ENCODE peak calls at places on chromosomes 12 and 14, in eight cellular contexts. S, V, B, L, K, U, Z and H are unnamed samples.

GRCh38 chr12:27530157-27530922 is 6.3 kb downstream of the PPFIBP1 start:
- DNase-seq in L (no peak), Z (no peak), V (no peak), S (no peak), B (no peak), K (no peak), U (no peak), H (no peak)

GRCh38 chr14:64723691-64724577 is 19.7 kb downstream of the PLEKHG3 start:
- DNase-seq in L (no peak), S (peak; percentile 29), V (no peak), B (no peak), Z (no peak), K (peak; percentile 65), U (no peak), H (no peak)

GRCh38 chr14:93857500-93857899 is 69.2 kb upstream of the PRIMA1 start:
- DNase-seq in Z (no peak), B (no peak), U (no peak), L (no peak), V (no peak), K (no peak), S (no peak), H (no peak)

GRCh38 chr12:3342051-3342450 is 149.0 kb upstream of the PRMT8 start:
- DNase-seq in V (peak; percentile 40), L (no peak), B (no peak), Z (peak; percentile 29), U (no peak), S (peak; percentile 39), K (no peak), H (no peak)

GRCh38 chr12:21818627-21819026 is 44.1 kb upstream of the KCNJ8 start:
- DNase-seq in L (no peak), K (no peak), Z (no peak), V (peak; percentile 84), U (no peak), B (no peak), S (no peak), H (no peak)

GRCh38 chr14:68089146-68089715 is 269.7 kb downstream of the RAD51B start:
- DNase-seq in L (no peak), S (no peak), B (no peak), V (peak; percentile 39), U (no peak), Z (no peak), K (no peak), H (no peak)

GRCh38 chr12:27585739-27586265 is 61.8 kb downstream of the PPFIBP1 start:
- DNase-seq in U (no peak), K (no peak), L (no peak), S (no peak), V (no peak), Z (no peak), B (no peak), H (no peak)

GRCh38 chr14:24196071-24197061 is 1.1 kb upstream of the TM9SF1 start:
- DNase-seq in B (no peak), Z (no peak), S (no peak), K (no peak), V (peak; percentile 20), U (no peak), L (no peak), H (peak; percentile 35)

GRCh38 chr12:55072093-55072492 is 52.3 kb downstream of the NEUROD4 start:
- DNase-seq in B (no peak), S (peak; percentile 75), V (peak; percentile 3), L (peak; percentile 81), U (no peak), Z (peak; percentile 61), K (peak; percentile 76), H (peak; percentile 70)

GRCh38 chr14:102241147-102241546 is 63.8 kb downstream of the MOK start:
- DNase-seq in U (no peak), Z (no peak), S (no peak), B (no peak), K (no peak), V (no peak), L (no peak), H (no peak)
- H3K27ac ChIP-seq in U (no peak overlapping the region), Z (no peak overlapping the region), S (no peak overlapping the region), B (no peak overlapping the region), K (no peak overlapping the region), V (no peak overlapping the region), L (no peak overlapping the region), H (no peak overlapping the region)

GRCh38 chr12:62654558-62655241 is 188.1 kb downstream of the MON2 start:
- DNase-seq in U (no peak), K (no peak), V (no peak), B (no peak), S (no peak), Z (no peak), L (no peak), H (no peak)

GRCh38 chr12:62656576-62657362 is 190.1 kb downstream of the MON2 start:
- DNase-seq in Z (no peak), V (no peak), K (no peak), L (no peak), S (no peak), U (no peak), B (no peak), H (no peak)

GRCh38 chr12:62657363-62657632 is 190.7 kb downstream of the MON2 start:
- DNase-seq in B (no peak), S (no peak), U (no peak), V (no peak), Z (no peak), L (no peak), K (no peak), H (no peak)

GRCh38 chr12:62653740-62654139 is 187.1 kb downstream of the MON2 start:
- DNase-seq in B (no peak), V (no peak), U (no peak), K (no peak), S (no peak), Z (no peak), L (no peak), H (no peak)

GRCh38 chr12:62655524-62656160 is 189.0 kb downstream of the MON2 start:
- DNase-seq in U (no peak), B (no peak), S (no peak), V (no peak), Z (no peak), K (no peak), L (no peak), H (no peak)
- H3K4me1 ChIP-seq in U (no peaks in the 10 kb centered on the region), B (peaks cover 7% of the 10 kb centered on the region), S (no peaks in the 10 kb centered on the region), V (no peaks in the 10 kb centered on the region), Z (no peaks in the 10 kb centered on the region), K (no peaks in the 10 kb centered on the region), L (no peaks in the 10 kb centered on the region), H (no peaks in the 10 kb centered on the region)

DNA sequence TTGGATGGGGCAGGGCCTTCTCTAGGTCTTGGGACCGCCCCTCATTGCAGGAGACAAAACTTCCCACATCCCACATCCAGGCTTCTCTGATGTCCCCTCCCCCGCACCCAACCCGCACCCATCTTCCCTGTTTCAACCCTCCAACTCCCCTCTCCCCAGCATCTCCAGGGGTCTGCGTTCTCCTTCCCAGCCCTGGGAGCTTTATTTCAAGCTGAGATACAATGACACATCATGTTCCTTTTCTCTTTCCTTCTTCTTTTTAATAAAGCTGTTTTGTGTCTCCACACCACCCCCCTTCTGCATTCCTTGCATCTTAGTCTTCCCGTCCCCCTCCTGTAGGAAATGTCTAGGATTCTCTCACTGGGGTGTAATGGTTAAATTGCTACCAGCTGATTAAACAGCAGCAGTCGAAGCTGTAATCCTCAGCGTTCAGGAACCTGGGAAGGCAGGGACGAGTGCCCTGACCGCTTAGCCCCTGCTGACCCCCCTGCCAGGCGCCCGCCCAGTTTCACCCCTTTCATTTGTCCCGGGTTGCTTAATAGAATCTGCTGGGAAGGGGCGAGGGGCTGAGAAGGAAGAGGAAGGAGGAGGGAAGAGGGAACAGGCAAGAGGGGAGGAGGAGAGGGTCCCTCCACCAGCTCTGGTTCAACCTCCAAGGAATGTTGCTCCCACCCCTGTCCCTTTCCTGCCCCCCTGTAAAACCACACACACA is 104.4 kb upstream of the MED13L start:
- DNase-seq in K (no peak), U (no peak), S (peak; percentile 22), B (no peak), L (no peak), Z (no peak), V (peak; percentile 93), H (no peak)
- H3K27ac ChIP-seq in K (no peak overlapping the region), U (no peak overlapping the region), S (no peak overlapping the region), B (no peak overlapping the region), L (peak overlapping the region; percentile 18), Z (peak overlapping the region; percentile 1), V (peak overlapping the region; percentile 95), H (no peak overlapping the region)

GRCh38 chr14:69694730-69695663 is 71.9 kb upstream of the SRSF5 start:
- DNase-seq in U (no peak), K (no peak), Z (no peak), S (no peak), B (no peak), L (no peak), V (no peak), H (no peak)
- H3K4me1 ChIP-seq in U (no peaks in the 10 kb centered on the region), K (peaks cover 22% of the 10 kb centered on the region), Z (peaks cover 60% of the 10 kb centered on the region), S (peaks cover 7% of the 10 kb centered on the region), B (peaks cover 30% of the 10 kb centered on the region), L (peaks cover 50% of the 10 kb centered on the region), V (peaks cover 7% of the 10 kb centered on the region), H (peaks cover 31% of the 10 kb centered on the region)

GRCh38 chr12:2334291-2335088 is 281.7 kb downstream of the CACNA1C start:
- DNase-seq in U (no peak), V (no peak), L (no peak), K (no peak), Z (no peak), S (no peak), B (no peak), H (no peak)
- H3K27ac ChIP-seq in U (no peak overlapping the region), V (no peak overlapping the region), L (no peak overlapping the region), K (no peak overlapping the region), Z (no peak overlapping the region), S (no peak overlapping the region), B (no peak overlapping the region), H (no peak overlapping the region)

DNA sequence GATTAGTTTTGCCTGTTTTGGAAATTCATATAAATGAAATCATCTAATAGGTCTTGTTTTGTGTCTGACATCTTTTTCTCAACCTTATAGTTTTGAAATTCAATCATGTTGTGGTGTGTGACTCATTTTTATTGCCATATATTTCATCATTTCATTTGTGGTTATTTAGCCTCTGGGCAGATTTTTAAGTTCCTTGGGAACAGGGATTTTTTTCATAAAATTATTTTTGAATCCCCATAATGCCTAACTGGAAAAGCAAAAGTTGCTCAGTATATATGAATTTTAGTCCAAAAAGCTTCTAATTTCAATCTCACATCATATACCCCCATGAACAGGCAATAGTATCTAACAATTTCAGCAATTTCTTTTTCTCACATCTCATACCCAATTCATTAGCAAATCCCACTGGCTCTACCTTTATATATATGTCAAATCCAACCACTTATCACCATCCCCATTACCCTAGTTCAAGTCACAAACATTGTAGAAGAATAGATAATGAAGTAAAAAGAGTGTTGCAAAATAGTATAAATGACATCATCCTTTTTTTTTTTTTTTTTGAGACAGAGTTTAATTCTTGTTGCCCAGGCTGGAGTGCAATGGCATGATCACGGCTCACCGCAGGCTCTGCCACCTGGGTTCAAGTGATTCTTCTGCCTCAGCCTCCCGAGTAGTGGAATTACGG is 2.6 kb upstream of the OR6J1 start:
- DNase-seq in B (no peak), L (no peak), K (no peak), U (no peak), S (no peak), Z (no peak), V (peak; percentile 95), H (no peak)
- H3K4me1 ChIP-seq in B (peaks cover 26% of the 10 kb centered on the region), L (no peaks in the 10 kb centered on the region), K (no peaks in the 10 kb centered on the region), U (no peaks in the 10 kb centered on the region), S (no peaks in the 10 kb centered on the region), Z (no peaks in the 10 kb centered on the region), V (peaks cover 6% of the 10 kb centered on the region), H (no peaks in the 10 kb centered on the region)

DNA sequence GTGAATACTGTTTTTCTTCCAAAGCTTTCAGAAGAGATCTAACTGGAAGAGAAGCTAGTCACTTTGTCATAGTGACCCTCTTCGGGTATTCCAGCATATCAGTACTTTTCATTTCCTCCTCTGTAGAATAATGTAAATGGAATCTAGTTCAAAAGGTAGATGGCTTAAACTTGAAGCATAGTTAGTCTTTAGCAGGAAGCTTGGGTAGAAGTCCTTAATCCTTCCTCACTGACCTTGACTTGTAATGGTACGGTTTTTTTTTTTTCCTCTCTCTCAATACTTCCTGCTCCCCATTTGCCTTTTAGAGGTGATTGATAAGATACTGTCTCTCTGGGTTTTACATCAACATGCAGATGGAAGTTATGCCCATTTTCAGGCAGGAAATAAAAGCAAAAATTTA is 1.7 kb downstream of the FBXO34 start:
- DNase-seq in V (no peak), B (no peak), L (no peak), K (no peak), S (no peak), U (no peak), Z (no peak), H (no peak)
- H3K27ac ChIP-seq in V (no peak overlapping the region), B (peak overlapping the region; percentile 31), L (peak overlapping the region; percentile 97), K (no peak overlapping the region), S (no peak overlapping the region), U (no peak overlapping the region), Z (peak overlapping the region; percentile 99), H (peak overlapping the region; percentile 6)